ENCODE peak calls at places on chromosomes 16 and 17, in seven cellular contexts. One of them, this sample, is unnamed.

GRCh38 chr17:38914741-38915638 is 10.4 kb upstream of the LASP1NB start:
- DNase-seq in colonic mucosa: peak; percentile 73
- DNase-seq in esophagus muscularis mucosa: peak; percentile 87
- DNase-seq in astrocyte: no peak
- DNase-seq in A549: no peak
- DNase-seq in osteoblast: no peak
- DNase-seq in ovary: peak; percentile 18
- DNase-seq in this sample: no peak

GRCh38 chr17:34675605-34676004 is 96.2 kb downstream of the TMEM132E start:
- DNase-seq in astrocyte: no peak
- DNase-seq in colonic mucosa: no peak
- DNase-seq in esophagus muscularis mucosa: no peak
- DNase-seq in ovary: no peak
- DNase-seq in A549: no peak
- DNase-seq in osteoblast: no peak
- DNase-seq in this sample: no peak

GRCh38 chr17:79658811-79659207 is 48.0 kb upstream of the RBFOX3 start:
- DNase-seq in ovary: no peak
- DNase-seq in A549: peak; percentile 70
- DNase-seq in astrocyte: peak; percentile 1
- DNase-seq in colonic mucosa: no peak
- DNase-seq in esophagus muscularis mucosa: peak; percentile 78
- DNase-seq in osteoblast: peak; percentile 25
- DNase-seq in this sample: no peak

GRCh38 chr17:67891481-67892119 is 66.3 kb downstream of the BPTF start:
- DNase-seq in astrocyte: peak; percentile 40
- DNase-seq in ovary: no peak
- DNase-seq in A549: peak; percentile 36
- DNase-seq in esophagus muscularis mucosa: no peak
- DNase-seq in osteoblast: no peak
- DNase-seq in colonic mucosa: no peak
- DNase-seq in this sample: no peak

GRCh38 chr16:83972256-83973008 is 4.4 kb downstream of the NECAB2 start:
- DNase-seq in colonic mucosa: no peak
- DNase-seq in ovary: no peak
- DNase-seq in esophagus muscularis mucosa: no peak
- DNase-seq in A549: no peak
- DNase-seq in astrocyte: no peak
- DNase-seq in osteoblast: peak; percentile 85
- DNase-seq in this sample: no peak

GRCh38 chr16:1687427-1688316 is 9.6 kb downstream of the JPT2 start:
- DNase-seq in A549: no peak
- DNase-seq in osteoblast: no peak
- DNase-seq in astrocyte: no peak
- DNase-seq in ovary: no peak
- DNase-seq in colonic mucosa: no peak
- DNase-seq in esophagus muscularis mucosa: no peak
- DNase-seq in this sample: peak; percentile 23

GRCh38 chr17:40558651-40559015 is 6.6 kb downstream of the CCR7 start:
- DNase-seq in osteoblast: peak; percentile 46
- DNase-seq in colonic mucosa: no peak
- DNase-seq in ovary: no peak
- DNase-seq in esophagus muscularis mucosa: peak; percentile 86
- DNase-seq in astrocyte: no peak
- DNase-seq in A549: no peak
- DNase-seq in this sample: no peak

GRCh38 chr16:19118938-19119431 is 5.2 kb downstream of the ITPRIPL2 start:
- DNase-seq in osteoblast: peak; percentile 94
- DNase-seq in A549: peak; percentile 82
- DNase-seq in colonic mucosa: no peak
- DNase-seq in astrocyte: peak; percentile 93
- DNase-seq in esophagus muscularis mucosa: no peak
- DNase-seq in ovary: peak; percentile 55
- DNase-seq in this sample: peak; percentile 40

GRCh38 chr17:17570207-17570797 is 21.2 kb downstream of the PEMT start:
- DNase-seq in colonic mucosa: peak; percentile 54
- DNase-seq in esophagus muscularis mucosa: no peak
- DNase-seq in osteoblast: peak; percentile 77
- DNase-seq in ovary: no peak
- DNase-seq in astrocyte: no peak
- DNase-seq in A549: peak; percentile 80
- DNase-seq in this sample: peak; percentile 78

GRCh38 chr17:9432121-9432866 is 143.3 kb downstream of the STX8 start:
- DNase-seq in astrocyte: no peak
- DNase-seq in colonic mucosa: no peak
- DNase-seq in ovary: no peak
- DNase-seq in esophagus muscularis mucosa: no peak
- DNase-seq in osteoblast: no peak
- DNase-seq in A549: no peak
- DNase-seq in this sample: no peak

GRCh38 chr17:41553176-41553575 is 18.7 kb downstream of the KRT9 start:
- DNase-seq in ovary: no peak
- DNase-seq in osteoblast: peak; percentile 80
- DNase-seq in colonic mucosa: no peak
- DNase-seq in astrocyte: no peak
- DNase-seq in esophagus muscularis mucosa: no peak
- DNase-seq in A549: no peak
- DNase-seq in this sample: no peak

GRCh38 chr17:38873646-38874380 is 4.0 kb downstream of the LASP1 start:
- DNase-seq in osteoblast: no peak
- DNase-seq in ovary: no peak
- DNase-seq in astrocyte: no peak
- DNase-seq in esophagus muscularis mucosa: no peak
- DNase-seq in A549: peak; percentile 69
- DNase-seq in colonic mucosa: peak; percentile 67
- DNase-seq in this sample: no peak

GRCh38 chr16:25051446-25052160 is 36.4 kb upstream of the ARHGAP17 start:
- DNase-seq in esophagus muscularis mucosa: no peak
- DNase-seq in osteoblast: no peak
- DNase-seq in A549: no peak
- DNase-seq in colonic mucosa: no peak
- DNase-seq in ovary: no peak
- DNase-seq in astrocyte: peak; percentile 78
- DNase-seq in this sample: no peak

GRCh38 chr17:76791053-76791980 is 53.4 kb downstream of the MFSD11 start:
- DNase-seq in colonic mucosa: no peak
- DNase-seq in astrocyte: peak; percentile 75
- DNase-seq in osteoblast: peak; percentile 85
- DNase-seq in A549: peak; percentile 41
- DNase-seq in ovary: no peak
- DNase-seq in esophagus muscularis mucosa: no peak
- DNase-seq in this sample: no peak

GRCh38 chr17:76385892-76386786 is 1.7 kb downstream of the SPHK1 start:
- DNase-seq in A549: peak; percentile 98
- DNase-seq in esophagus muscularis mucosa: peak; percentile 95
- DNase-seq in colonic mucosa: peak; percentile 90
- DNase-seq in osteoblast: peak; percentile 99
- DNase-seq in ovary: peak; percentile 71
- DNase-seq in astrocyte: peak; percentile 62
- DNase-seq in this sample: peak; percentile 72

GRCh38 chr16:89890886-89891657 is 17.7 kb downstream of the TCF25 start:
- DNase-seq in ovary: peak; percentile 49
- DNase-seq in esophagus muscularis mucosa: no peak
- DNase-seq in colonic mucosa: no peak
- DNase-seq in osteoblast: peak; percentile 74
- DNase-seq in astrocyte: peak; percentile 23
- DNase-seq in A549: no peak
- DNase-seq in this sample: no peak

GRCh38 chr17:72358465-72358864 is 237.6 kb downstream of the SOX9 start:
- DNase-seq in esophagus muscularis mucosa: no peak
- DNase-seq in ovary: no peak
- DNase-seq in colonic mucosa: no peak
- DNase-seq in osteoblast: no peak
- DNase-seq in A549: no peak
- DNase-seq in astrocyte: peak; percentile 92
- DNase-seq in this sample: no peak

DNA sequence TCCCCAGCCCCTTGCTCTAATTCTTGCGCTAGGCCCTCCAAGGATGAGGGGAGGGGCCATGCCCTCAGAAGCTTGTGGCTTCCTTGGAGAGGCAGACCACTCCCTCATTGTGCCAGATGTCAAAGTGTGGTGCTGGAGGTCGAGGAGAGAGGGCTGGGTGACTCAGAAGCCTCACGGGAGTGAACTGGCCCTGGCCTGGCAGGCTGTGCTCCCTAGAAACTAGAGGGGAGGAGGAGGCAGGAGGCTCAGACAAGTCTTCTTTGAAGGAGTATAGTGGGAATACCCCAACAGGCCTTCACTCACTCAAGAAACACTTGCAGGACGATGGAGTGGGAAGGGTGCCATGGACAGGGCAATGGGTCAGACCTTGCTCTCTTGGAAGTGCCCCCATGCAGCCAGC is 18.5 kb downstream of the ANKRD40 start:
- DNase-seq in ovary: peak; percentile 61
- DNase-seq in astrocyte: peak; percentile 58
- DNase-seq in A549: no peak
- DNase-seq in colonic mucosa: no peak
- DNase-seq in esophagus muscularis mucosa: no peak
- DNase-seq in osteoblast: peak; percentile 92
- DNase-seq in this sample: peak; percentile 47
- H3K4me1 ChIP-seq in ovary: peaks cover 34% of the 10 kb centered on the region
- H3K4me1 ChIP-seq in astrocyte: peaks cover 49% of the 10 kb centered on the region
- H3K4me1 ChIP-seq in A549: peaks cover 98% of the 10 kb centered on the region
- H3K4me1 ChIP-seq in colonic mucosa: peaks cover 22% of the 10 kb centered on the region
- H3K4me1 ChIP-seq in esophagus muscularis mucosa: peaks cover 20% of the 10 kb centered on the region
- H3K4me1 ChIP-seq in osteoblast: peaks cover 57% of the 10 kb centered on the region
- H3K4me1 ChIP-seq in this sample: peaks cover 81% of the 10 kb centered on the region

DNA sequence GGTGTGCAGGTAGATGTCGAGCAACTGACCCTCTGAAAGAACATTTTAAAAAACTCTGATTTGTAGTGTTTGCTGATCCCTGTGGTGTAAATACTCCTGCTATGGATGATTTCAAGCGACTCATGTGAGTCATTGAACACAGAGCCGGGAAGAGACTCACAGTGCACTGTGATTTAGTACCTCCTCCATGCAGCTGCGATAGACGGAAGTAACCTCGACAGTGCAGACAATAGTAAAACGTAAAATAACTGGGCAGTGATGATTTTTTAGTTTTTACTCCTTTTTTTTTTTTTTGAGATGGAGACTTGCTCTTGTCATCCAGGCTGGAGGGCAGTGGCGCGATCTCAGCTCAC is 8.7 kb downstream of the TBX21 start:
- DNase-seq in astrocyte: no peak
- DNase-seq in osteoblast: no peak
- DNase-seq in A549: no peak
- DNase-seq in esophagus muscularis mucosa: no peak
- DNase-seq in colonic mucosa: no peak
- DNase-seq in ovary: no peak
- DNase-seq in this sample: no peak
- H3K4me1 ChIP-seq in astrocyte: no peaks in the 10 kb centered on the region
- H3K4me1 ChIP-seq in osteoblast: no peaks in the 10 kb centered on the region
- H3K4me1 ChIP-seq in A549: no peaks in the 10 kb centered on the region
- H3K4me1 ChIP-seq in esophagus muscularis mucosa: no peaks in the 10 kb centered on the region
- H3K4me1 ChIP-seq in colonic mucosa: no peaks in the 10 kb centered on the region
- H3K4me1 ChIP-seq in ovary: no peaks in the 10 kb centered on the region
- H3K4me1 ChIP-seq in this sample: no peaks in the 10 kb centered on the region

GRCh38 chr17:64328875-64329405 is 61.7 kb downstream of the PECAM1 start:
- DNase-seq in ovary: no peak
- DNase-seq in esophagus muscularis mucosa: no peak
- DNase-seq in colonic mucosa: no peak
- DNase-seq in A549: no peak
- DNase-seq in astrocyte: no peak
- DNase-seq in osteoblast: no peak
- DNase-seq in this sample: no peak

GRCh38 chr17:64329571-64329970 is 61.1 kb downstream of the PECAM1 start:
- DNase-seq in A549: no peak
- DNase-seq in astrocyte: no peak
- DNase-seq in ovary: no peak
- DNase-seq in osteoblast: no peak
- DNase-seq in esophagus muscularis mucosa: no peak
- DNase-seq in colonic mucosa: no peak
- DNase-seq in this sample: no peak

GRCh38 chr17:64332502-64332901 is 58.2 kb downstream of the PECAM1 start:
- DNase-seq in colonic mucosa: no peak
- DNase-seq in ovary: no peak
- DNase-seq in esophagus muscularis mucosa: no peak
- DNase-seq in A549: no peak
- DNase-seq in astrocyte: no peak
- DNase-seq in osteoblast: no peak
- DNase-seq in this sample: no peak

GRCh38 chr17:64331946-64332493 is 58.6 kb downstream of the PECAM1 start:
- DNase-seq in astrocyte: no peak
- DNase-seq in A549: no peak
- DNase-seq in ovary: peak; percentile 59
- DNase-seq in osteoblast: no peak
- DNase-seq in colonic mucosa: no peak
- DNase-seq in esophagus muscularis mucosa: no peak
- DNase-seq in this sample: peak; percentile 30

GRCh38 chr17:64331366-64331765 is 59.3 kb downstream of the PECAM1 start:
- DNase-seq in osteoblast: no peak
- DNase-seq in ovary: no peak
- DNase-seq in A549: no peak
- DNase-seq in astrocyte: no peak
- DNase-seq in esophagus muscularis mucosa: no peak
- DNase-seq in colonic mucosa: no peak
- DNase-seq in this sample: no peak
- H3K4me1 ChIP-seq in osteoblast: peaks cover 45% of the 10 kb centered on the region
- H3K4me1 ChIP-seq in ovary: peaks cover 34% of the 10 kb centered on the region
- H3K4me1 ChIP-seq in A549: peaks cover 14% of the 10 kb centered on the region
- H3K4me1 ChIP-seq in astrocyte: no peaks in the 10 kb centered on the region
- H3K4me1 ChIP-seq in esophagus muscularis mucosa: peaks cover 83% of the 10 kb centered on the region
- H3K4me1 ChIP-seq in colonic mucosa: no peaks in the 10 kb centered on the region
- H3K4me1 ChIP-seq in this sample: peaks cover 13% of the 10 kb centered on the region

GRCh38 chr16:50428116-50428515 is 59.3 kb upstream of the BRD7 start:
- DNase-seq in ovary: no peak
- DNase-seq in osteoblast: no peak
- DNase-seq in A549: no peak
- DNase-seq in esophagus muscularis mucosa: peak; percentile 26
- DNase-seq in astrocyte: no peak
- DNase-seq in colonic mucosa: no peak
- DNase-seq in this sample: no peak

GRCh38 chr16:50427107-50427506 is 58.3 kb upstream of the BRD7 start:
- DNase-seq in ovary: no peak
- DNase-seq in osteoblast: no peak
- DNase-seq in esophagus muscularis mucosa: peak; percentile 70
- DNase-seq in colonic mucosa: no peak
- DNase-seq in astrocyte: no peak
- DNase-seq in A549: no peak
- DNase-seq in this sample: no peak

GRCh38 chr16:50425648-50426047 is 56.9 kb upstream of the BRD7 start:
- DNase-seq in colonic mucosa: no peak
- DNase-seq in osteoblast: no peak
- DNase-seq in A549: no peak
- DNase-seq in ovary: no peak
- DNase-seq in esophagus muscularis mucosa: peak; percentile 90
- DNase-seq in astrocyte: no peak
- DNase-seq in this sample: no peak

GRCh38 chr16:50430076-50430475 is 61.3 kb upstream of the BRD7 start:
- DNase-seq in esophagus muscularis mucosa: peak; percentile 70
- DNase-seq in osteoblast: no peak
- DNase-seq in A549: no peak
- DNase-seq in astrocyte: no peak
- DNase-seq in colonic mucosa: no peak
- DNase-seq in ovary: no peak
- DNase-seq in this sample: no peak

DNA sequence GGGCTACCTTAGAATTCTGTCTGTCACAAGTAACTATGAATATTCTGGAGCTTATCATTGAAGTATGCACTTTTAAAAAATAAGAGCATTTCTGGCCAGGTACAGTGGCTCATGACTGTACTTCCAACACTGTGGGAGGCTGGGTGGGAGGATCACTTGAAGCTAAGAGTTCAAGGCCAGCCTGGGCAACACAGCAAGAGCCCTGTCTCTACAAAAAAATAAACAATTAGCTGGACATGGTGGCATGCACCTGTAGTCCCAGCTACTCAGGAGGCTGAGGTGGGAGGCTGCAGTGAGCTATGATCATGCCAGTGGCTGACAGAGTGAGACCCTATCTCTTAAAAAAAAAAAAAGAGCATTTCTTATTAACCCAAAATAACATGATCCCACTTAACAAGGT is 60.0 kb upstream of the BRD7 start:
- DNase-seq in astrocyte: no peak
- DNase-seq in osteoblast: no peak
- DNase-seq in A549: no peak
- DNase-seq in ovary: no peak
- DNase-seq in colonic mucosa: no peak
- DNase-seq in esophagus muscularis mucosa: peak; percentile 60
- DNase-seq in this sample: no peak
- H3K4me1 ChIP-seq in astrocyte: no peaks in the 10 kb centered on the region
- H3K4me1 ChIP-seq in osteoblast: no peaks in the 10 kb centered on the region
- H3K4me1 ChIP-seq in A549: no peaks in the 10 kb centered on the region
- H3K4me1 ChIP-seq in ovary: no peaks in the 10 kb centered on the region
- H3K4me1 ChIP-seq in colonic mucosa: no peaks in the 10 kb centered on the region
- H3K4me1 ChIP-seq in esophagus muscularis mucosa: no peaks in the 10 kb centered on the region
- H3K4me1 ChIP-seq in this sample: no peaks in the 10 kb centered on the region

This sample was measured in thyroid gland.